ENCODE peak calls at places on chromosomes 2 and 18, in seven cellular contexts. G is brain microvascular endothelial cell, F is IMR-90, L is lower leg skin, K is uterus, M is astrocyte of the spinal cord, B is GM06990. C is an unnamed sample.

GRCh38 chr2:66576381-66577330 is 141.7 kb downstream of the MEIS1 start:
- DNase-seq in G (no peak), F (peak; percentile 79), L (no peak), K (peak; percentile 61), M (peak; percentile 47), B (no peak), C (no peak)

GRCh38 chr2:225328192-225328591 is 71.3 kb upstream of the NYAP2 start:
- DNase-seq in G (peak; percentile 92), F (peak; percentile 57), L (no peak), K (no peak), M (peak; percentile 64), B (no peak), C (no peak)

GRCh38 chr2:45729753-45730512 is 78.5 kb downstream of the PRKCE start:
- DNase-seq in G (peak; percentile 7), F (no peak), L (no peak), K (no peak), M (no peak), B (peak; percentile 75), C (no peak)

GRCh38 chr2:219744698-219745097 is 117.3 kb downstream of the SLC4A3 start:
- DNase-seq in G (no peak), F (no peak), L (no peak), K (no peak), M (no peak), B (no peak), C (no peak)

GRCh38 chr2:8682719-8683667 is 1.1 kb downstream of the ID2 start:
- DNase-seq in G (no peak), F (peak; percentile 55), L (peak; percentile 92), K (peak; percentile 39), M (peak; percentile 57), B (peak; percentile 35), C (no peak)

GRCh38 chr2:105038383-105039061 is 653 bp downstream of the MRPS9 start:
- DNase-seq in G (no peak), F (peak; percentile 1), L (no peak), K (no peak), M (peak; percentile 2), B (no peak), C (no peak)

GRCh38 chr2:219576505-219577388 is 4.6 kb downstream of the INHA start:
- DNase-seq in G (no peak), F (peak; percentile 13), L (no peak), K (no peak), M (no peak), B (no peak), C (no peak)

GRCh38 chr2:233349005-233349998 is 5.0 kb upstream of the DGKD start:
- DNase-seq in G (no peak), F (peak; percentile 19), L (peak; percentile 87), K (peak; percentile 47), M (no peak), B (peak; percentile 56), C (no peak)

GRCh38 chr18:51569561-51569960 is 372.1 kb upstream of the MEX3C start:
- DNase-seq in G (no peak), F (no peak), L (no peak), K (no peak), M (no peak), B (no peak), C (no peak)

GRCh38 chr2:135124924-135125886 is 73.1 kb downstream of the RAB3GAP1 start:
- DNase-seq in G (no peak), F (peak; percentile 17), L (no peak), K (no peak), M (no peak), B (no peak), C (no peak)

GRCh38 chr2:11417946-11418585 is 47.9 kb downstream of the E2F6 start:
- DNase-seq in G (no peak), F (no peak), L (no peak), K (no peak), M (no peak), B (no peak), C (peak; percentile 20)

GRCh38 chr18:26888259-26888658 is 22.8 kb upstream of the AQP4 start:
- DNase-seq in G (no peak), F (no peak), L (no peak), K (no peak), M (no peak), B (no peak), C (no peak)

DNA sequence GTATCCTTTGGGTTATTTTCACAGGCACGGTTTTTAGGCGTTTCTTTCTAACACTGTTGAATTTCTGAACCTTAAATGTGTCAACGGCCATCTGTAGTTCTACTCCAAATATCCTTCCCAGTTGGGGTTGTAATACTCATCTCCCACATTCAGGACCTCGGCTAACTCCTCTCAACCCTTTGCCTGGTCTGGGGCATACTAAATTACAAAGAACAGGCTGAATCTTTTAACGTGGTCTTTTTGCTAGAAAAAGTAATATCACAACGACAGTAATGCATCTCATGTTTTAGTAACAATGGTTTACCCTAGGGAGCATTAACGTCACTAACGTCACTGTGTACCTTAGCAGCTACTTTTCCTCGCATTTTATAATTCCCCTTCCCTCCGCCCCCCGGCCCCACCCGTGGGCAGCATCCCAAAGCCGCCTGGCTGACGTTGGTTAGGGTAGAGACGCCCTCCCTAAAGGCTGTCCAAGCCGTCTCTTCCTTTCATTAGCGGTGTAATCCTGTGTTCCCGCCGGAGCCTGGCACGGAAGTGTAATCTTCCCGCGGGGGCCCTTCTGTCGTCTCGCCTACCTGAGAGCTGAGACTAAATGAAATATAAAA is 2.0 kb downstream of the RPRM start:
- DNase-seq in G (no peak), F (no peak), L (no peak), K (peak; percentile 30), M (no peak), B (no peak), C (no peak)
- H3K4me3 ChIP-seq in G (no peak overlapping the region), F (no peak overlapping the region), L (no peak overlapping the region), K (peak overlapping the region; percentile 49), M (no peak overlapping the region), B (no peak overlapping the region), C (no peak overlapping the region)

DNA sequence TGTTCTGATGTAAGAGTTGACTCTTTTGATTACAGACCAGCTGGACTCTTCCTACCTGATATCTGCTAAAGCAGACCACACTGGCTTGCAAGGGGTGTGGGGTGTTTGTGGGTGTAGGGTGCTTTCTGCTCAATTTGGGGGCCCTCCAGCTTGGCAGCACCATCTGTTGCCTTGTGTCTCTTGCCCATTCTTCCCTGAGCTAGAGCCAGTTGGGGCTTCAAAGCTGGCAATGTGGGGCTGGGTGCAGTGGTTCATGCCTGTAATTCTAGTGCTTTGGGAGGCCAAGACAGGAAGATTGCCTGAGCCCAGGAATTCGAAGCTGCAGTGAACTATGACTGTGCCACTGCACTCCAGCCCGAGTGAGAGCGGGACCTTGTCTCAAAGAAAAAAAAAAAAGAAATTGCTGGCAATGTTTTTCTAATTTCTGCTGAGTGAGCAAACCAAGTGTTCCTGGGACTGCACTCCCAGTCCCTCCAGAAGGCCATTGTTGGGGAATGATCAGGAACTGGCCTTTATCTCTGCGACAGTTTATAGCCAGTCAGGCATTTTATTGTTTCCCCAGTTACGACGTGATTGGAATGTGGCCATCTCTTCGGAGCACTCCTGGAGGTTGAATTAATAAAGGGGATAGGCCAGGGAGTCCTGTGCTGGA is 57.0 kb downstream of the LIPG start:
- DNase-seq in G (no peak), F (no peak), L (peak; percentile 17), K (no peak), M (no peak), B (no peak), C (no peak)
- H3K4me3 ChIP-seq in G (no peak overlapping the region), F (no peak overlapping the region), L (no peak overlapping the region), K (no peak overlapping the region), M (no peak overlapping the region), B (no peak overlapping the region), C (no peak overlapping the region)

DNA sequence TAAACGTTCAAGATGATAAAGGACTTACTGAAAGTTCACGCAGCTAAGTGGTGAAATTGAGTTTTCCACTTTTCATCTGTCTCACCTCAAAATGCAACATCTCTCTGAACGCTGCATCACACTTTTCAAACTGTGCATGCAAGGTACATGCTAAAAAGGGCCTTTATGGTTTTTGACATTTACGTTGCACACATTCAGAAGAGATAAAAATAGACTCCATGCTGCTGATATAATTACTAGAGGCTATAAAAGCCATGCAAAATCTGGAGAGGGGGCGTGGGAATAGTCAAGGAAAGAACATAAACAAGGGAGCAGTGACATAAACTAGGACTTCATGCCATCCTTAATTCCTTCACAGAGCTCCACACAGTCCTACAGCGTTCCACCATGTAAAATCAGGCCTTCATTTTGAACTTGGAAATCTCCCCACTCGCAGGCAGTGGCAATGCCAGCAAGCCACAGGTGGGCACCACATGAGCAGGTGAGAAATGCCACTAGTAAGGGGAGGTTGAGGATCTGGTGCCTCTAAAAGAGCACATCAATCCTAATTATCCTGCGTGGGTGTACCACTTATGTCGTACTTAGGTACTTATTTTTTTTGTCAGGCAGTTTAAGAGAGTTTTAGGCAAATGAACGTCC is 71.4 kb downstream of the ZEB2 start:
- DNase-seq in G (no peak), F (no peak), L (no peak), K (no peak), M (no peak), B (no peak), C (no peak)
- H3K4me3 ChIP-seq in G (no peak overlapping the region), F (no peak overlapping the region), L (no peak overlapping the region), K (no peak overlapping the region), M (no peak overlapping the region), B (peak overlapping the region; percentile 47), C (no peak overlapping the region)

GRCh38 chr2:69013837-69014796 is 1.1 kb downstream of the ANTXR1 start:
- DNase-seq in G (peak; percentile 22), F (peak; percentile 54), L (no peak), K (no peak), M (peak; percentile 65), B (no peak), C (peak; percentile 10)
- H3K4me3 ChIP-seq in G (peak overlapping the region; percentile 92), F (peak overlapping the region; percentile 99), L (peak overlapping the region; percentile 79), K (peak overlapping the region; percentile 69), M (peak overlapping the region; percentile 87), B (no peak overlapping the region), C (peak overlapping the region; percentile 83)

DNA sequence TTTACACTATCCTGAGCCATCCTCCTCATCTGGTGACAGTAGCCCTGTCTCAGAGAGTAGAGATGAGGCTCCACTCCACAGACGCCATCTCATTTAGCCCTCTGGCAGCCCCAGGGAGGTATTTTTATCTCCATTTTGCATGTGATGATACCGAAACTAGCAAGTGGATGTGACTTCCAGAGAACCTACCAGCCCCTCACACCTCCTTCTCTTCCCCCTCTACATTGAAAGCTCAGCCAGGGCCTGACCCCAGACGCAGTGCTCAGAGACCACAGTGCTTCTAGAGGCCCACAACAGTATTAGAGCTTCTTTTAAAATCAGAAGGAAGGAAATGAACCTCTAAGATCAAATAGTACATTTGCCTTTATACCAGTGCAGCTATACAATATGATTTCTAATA is 8.3 kb downstream of the GYPC start:
- DNase-seq in G (no peak), F (no peak), L (no peak), K (no peak), M (no peak), B (no peak), C (peak; percentile 70)
- H3K4me3 ChIP-seq in G (no peak overlapping the region), F (no peak overlapping the region), L (no peak overlapping the region), K (no peak overlapping the region), M (no peak overlapping the region), B (peak overlapping the region; percentile 7), C (peak overlapping the region; percentile 5)

DNA sequence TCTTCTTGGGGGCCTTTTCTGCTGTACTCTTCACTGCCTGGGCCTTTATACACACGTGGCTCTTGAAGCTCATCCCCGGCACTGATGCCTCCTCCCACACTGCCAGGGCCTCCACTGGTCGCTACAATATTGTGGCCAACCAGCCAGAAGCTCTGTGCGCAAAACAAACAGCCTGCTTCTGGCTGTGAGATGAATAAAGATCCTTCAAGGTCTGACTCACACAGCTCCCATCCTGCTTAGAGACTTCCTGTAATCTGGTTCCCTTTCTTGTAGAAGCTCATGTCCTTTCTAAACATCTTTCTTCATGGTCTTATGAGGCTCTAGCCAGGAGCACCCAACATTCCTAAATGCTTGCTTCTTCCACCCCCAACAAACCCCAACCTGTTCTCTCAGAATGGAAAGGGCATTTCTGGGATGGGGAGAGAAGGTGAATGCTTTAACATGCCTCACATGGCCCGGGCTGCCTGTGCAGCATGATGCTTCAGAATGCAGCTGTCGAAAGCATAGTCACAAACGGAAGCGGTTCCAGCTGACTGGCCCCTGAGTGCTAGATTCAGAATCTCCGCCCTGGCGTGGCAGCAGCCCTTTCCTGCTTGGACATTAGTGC is 24.6 kb downstream of the NRP2 start:
- DNase-seq in G (peak; percentile 94), F (peak; percentile 97), L (peak; percentile 89), K (peak; percentile 69), M (peak; percentile 96), B (peak; percentile 82), C (no peak)
- H3K4me3 ChIP-seq in G (no peak overlapping the region), F (no peak overlapping the region), L (no peak overlapping the region), K (no peak overlapping the region), M (no peak overlapping the region), B (no peak overlapping the region), C (no peak overlapping the region)